ENCODE peak calls at places on chromosomes 3 and 15, in six cellular contexts. B, T, Q, G, F and S are unnamed samples.

GRCh38 chr15:66452971-66453580 is 44.5 kb downstream of the SNAPC5 start:
- DNase-seq in F (no peak), T (peak; percentile 22), B (no peak), G (no peak), Q (no peak), S (no peak)

GRCh38 chr3:133444071-133444774 is 44.4 kb downstream of the BFSP2 start:
- DNase-seq in T (peak; percentile 51), B (no peak), G (peak; percentile 56), Q (no peak), F (peak; percentile 54), S (peak; percentile 63)

GRCh38 chr15:76270876-76271275 is 40.4 kb downstream of the ETFA start:
- DNase-seq in F (no peak), G (no peak), Q (no peak), T (no peak), B (no peak), S (no peak)

GRCh38 chr3:156681003-156681402 is 6.6 kb downstream of the TIPARP start:
- DNase-seq in F (no peak), B (no peak), Q (no peak), G (peak; percentile 97), T (peak; percentile 89), S (peak; percentile 84)

GRCh38 chr3:36484386-36484785 is 104.1 kb downstream of the STAC start:
- DNase-seq in T (no peak), G (no peak), Q (no peak), B (no peak), F (no peak), S (no peak)

GRCh38 chr15:96402403-96402802 is 71.9 kb downstream of the NR2F2 start:
- DNase-seq in F (no peak), B (no peak), G (no peak), T (no peak), Q (no peak), S (no peak)

GRCh38 chr3:189457201-189457607 is 174.0 kb upstream of the TP63 start:
- DNase-seq in Q (no peak), F (no peak), T (peak; percentile 11), B (peak; percentile 22), G (peak; percentile 24), S (no peak)

GRCh38 chr3:167493240-167493639 is 19.4 kb upstream of the SERPINI2 start:
- DNase-seq in G (no peak), T (no peak), Q (no peak), F (no peak), B (no peak), S (peak; percentile 17)

GRCh38 chr3:18891641-18892040 is 256.7 kb upstream of the KCNH8 start:
- DNase-seq in T (no peak), F (no peak), G (no peak), Q (no peak), B (no peak), S (no peak)

GRCh38 chr3:28050895-28051294 is 190.5 kb upstream of the CMC1 start:
- DNase-seq in T (peak; percentile 52), F (peak; percentile 56), G (peak; percentile 67), Q (no peak), B (peak; percentile 66), S (peak; percentile 20)

GRCh38 chr15:74240002-74240568 is 4.0 kb downstream of the CCDC33 start:
- DNase-seq in B (peak; percentile 81), Q (no peak), F (peak; percentile 93), T (peak; percentile 87), G (peak; percentile 63), S (peak; percentile 97)
- TF ChIP-seq CTCF in B (peak; percentile 79), Q (no peak), F (peak; percentile 34), T (peak; percentile 48), G (peak; percentile 51), S (peak; percentile 66)

GRCh38 chr3:180870008-180870733 is 42.3 kb upstream of the FXR1 start:
- DNase-seq in T (peak; percentile 87), B (no peak), Q (no peak), G (peak; percentile 9), F (peak; percentile 41), S (peak; percentile 15)
- TF ChIP-seq CTCF in T (peak; percentile 24), B (peak; percentile 11), Q (no peak), G (no peak), F (no peak), S (no peak)

DNA sequence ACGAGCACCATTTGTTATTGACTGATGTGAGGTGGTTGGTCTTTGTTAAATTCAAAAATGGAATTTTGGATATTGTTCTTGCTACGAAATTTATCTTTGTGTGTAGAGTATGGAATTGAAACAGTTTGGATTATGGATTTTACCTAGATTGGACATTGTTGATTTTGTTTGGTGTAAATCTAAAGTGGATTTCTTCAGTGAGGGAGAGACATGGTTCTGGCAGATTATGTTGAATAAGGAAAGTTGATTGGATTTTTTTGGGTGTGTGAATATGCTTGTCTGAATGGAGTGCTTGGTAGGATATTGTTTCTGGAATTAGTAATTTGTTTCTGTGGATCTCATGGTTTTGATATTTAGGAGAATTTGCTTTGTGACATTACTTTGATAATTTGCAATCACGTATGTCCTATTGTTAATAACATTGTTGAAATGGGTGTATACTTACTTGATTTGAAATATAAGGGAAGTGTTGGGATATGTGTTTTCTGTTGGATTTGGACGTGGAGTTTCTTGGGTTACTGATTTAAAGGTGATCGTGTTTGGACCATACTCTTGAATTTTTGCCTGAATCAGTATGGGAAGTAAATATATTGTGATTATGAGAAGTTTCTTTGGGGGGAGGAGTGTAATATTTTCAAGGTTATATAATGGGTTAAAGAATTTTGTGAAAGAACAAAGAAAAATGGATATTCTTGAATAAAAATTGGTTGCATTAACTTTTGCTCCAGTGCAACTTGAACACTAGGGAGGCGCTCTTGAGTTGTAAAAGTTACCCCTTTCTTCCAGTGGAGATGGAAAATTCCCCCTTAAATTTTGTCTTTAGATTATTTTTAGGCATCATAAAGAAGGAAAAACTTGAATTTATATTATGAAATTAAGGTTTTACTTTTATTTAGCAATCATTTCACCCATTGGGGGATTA is 875 bp upstream of the CHD2 start:
- DNase-seq in T (no peak), G (no peak), Q (no peak), B (no peak), F (no peak), S (peak; percentile 51)
- TF ChIP-seq CTCF in T (peak; percentile 32), G (peak; percentile 31), Q (no peak), B (peak; percentile 57), F (no peak), S (peak; percentile 70)

GRCh38 chr15:28884151-28884940 is 1.4 kb upstream of the APBA2 start:
- DNase-seq in G (no peak), F (no peak), B (no peak), T (no peak), Q (no peak), S (no peak)

GRCh38 chr15:28886431-28887343 is 913 bp downstream of the APBA2 start:
- DNase-seq in Q (no peak), T (no peak), F (no peak), B (no peak), G (no peak), S (no peak)

GRCh38 chr15:28887344-28888174 is 1.8 kb downstream of the APBA2 start:
- DNase-seq in T (no peak), G (no peak), F (no peak), Q (no peak), B (no peak), S (no peak)

GRCh38 chr15:28885289-28885629 is 515 bp upstream of the APBA2 start:
- DNase-seq in B (no peak), Q (no peak), G (no peak), T (no peak), F (no peak), S (no peak)

GRCh38 chr15:28885630-28886430 is at the start of gene APBA2:
- DNase-seq in F (no peak), T (peak; percentile 7), G (peak; percentile 48), B (no peak), Q (no peak), S (no peak)
- TF ChIP-seq CTCF in F (no peak), T (no peak), G (no peak), B (peak; percentile 1), Q (no peak), S (no peak)

DNA sequence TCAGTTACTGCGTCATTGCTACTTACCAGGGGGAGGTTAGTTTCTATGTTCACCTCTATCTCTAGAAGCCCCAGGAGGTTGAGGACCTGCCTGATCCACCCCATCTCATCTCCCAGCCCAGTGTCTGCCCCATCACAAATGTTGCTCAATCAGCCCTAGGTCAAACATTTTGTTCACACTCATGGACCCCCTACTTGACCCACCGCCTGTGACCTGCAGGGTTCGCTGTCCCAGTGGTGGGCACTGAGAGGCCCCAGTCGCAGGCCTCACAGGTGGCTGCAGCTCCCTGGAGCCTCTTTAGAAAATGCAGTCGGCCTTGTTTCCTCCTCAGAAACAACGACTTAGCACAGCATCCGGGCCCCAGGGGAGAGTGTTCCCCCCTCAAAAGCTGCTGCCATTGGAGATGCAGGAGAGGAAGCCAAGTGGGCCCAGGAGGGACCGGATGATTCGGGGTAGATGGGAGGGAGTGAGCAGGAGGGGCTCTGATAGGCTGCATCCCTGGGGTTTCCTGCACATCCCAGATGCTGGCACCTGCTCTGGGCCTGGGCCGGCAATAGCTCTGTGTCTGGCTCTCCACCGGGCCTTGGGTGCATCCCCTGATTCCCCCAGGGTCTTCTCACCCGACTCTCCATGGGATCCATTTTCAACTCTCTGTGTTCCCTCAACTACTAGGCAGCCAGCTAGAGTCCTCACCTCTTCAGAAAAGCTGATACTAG is 18.4 kb upstream of the INSYN1 start:
- DNase-seq in G (no peak), T (no peak), F (no peak), Q (no peak), B (no peak), S (no peak)
- TF ChIP-seq CTCF in G (no peak), T (no peak), F (no peak), Q (no peak), B (no peak), S (no peak)

DNA sequence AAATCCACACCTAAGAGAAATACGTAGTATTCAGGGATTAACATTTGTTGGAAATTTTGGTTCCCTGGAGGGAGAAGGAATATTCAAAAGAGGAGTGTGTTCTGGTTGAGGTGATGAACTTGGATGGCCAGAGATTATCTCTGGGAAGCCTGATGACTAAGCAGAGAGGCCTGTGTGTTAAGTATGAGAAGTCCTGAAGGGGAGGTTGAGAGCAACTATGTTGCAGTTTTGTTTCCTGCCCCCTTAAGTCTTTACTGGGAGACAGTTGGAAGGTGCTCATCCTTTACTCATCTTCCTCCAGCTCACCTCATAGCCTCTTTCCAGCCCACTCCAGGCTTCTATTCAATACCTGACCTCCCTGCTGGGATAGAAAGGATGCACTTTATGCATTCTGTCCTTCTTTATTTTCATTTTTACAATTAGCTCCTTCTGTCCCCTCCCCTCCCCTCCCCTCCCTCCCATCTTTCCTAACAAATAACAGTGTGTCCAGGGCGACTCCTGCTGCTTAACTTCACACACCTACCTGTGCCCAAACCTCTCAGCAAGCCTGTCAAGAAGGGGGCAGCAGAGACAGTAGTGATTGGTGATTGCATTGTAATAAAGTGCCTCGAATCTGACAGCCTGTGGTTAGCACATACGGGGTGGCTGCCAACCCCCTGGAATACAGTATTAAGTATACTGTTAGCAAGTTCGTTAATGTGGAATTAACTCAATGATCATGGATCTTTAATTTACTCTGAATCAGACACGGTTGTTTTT is 11.9 kb downstream of the RAP2B start:
- DNase-seq in G (peak; percentile 57), T (peak; percentile 42), Q (no peak), B (no peak), F (no peak), S (no peak)
- TF ChIP-seq CTCF in G (no peak), T (no peak), Q (no peak), B (no peak), F (no peak), S (no peak)

DNA sequence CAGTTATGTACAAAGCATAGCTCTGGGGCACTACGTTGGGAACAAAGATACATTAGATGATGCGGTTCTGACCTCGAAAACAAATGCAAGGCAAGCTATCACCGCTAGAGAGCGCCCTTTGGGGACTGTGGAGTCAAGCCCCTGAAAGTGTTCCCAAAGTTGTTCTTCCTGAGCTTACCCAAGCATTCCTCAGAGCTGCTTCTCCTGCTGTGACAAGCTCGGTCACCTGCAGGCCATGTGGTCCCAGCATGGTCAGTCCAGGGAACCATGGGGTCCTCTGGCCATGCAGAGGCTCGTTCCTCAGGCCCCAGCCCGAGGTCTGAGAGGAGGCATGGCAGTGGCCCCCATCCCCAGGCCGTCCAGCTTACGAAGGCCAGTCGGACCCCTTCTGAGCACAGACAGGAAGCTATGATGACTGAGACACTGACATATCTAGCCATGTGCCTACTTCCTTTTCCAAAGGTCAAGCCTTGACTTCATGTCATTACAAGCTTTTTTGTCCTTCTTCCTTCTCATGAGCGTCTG is 79.5 kb downstream of the ATP10A start:
- DNase-seq in F (no peak), T (peak; percentile 37), B (no peak), G (no peak), Q (no peak), S (no peak)
- TF ChIP-seq CTCF in F (no peak), T (peak; percentile 37), B (peak; percentile 58), G (peak; percentile 10), Q (no peak), S (no peak)